ENCODE peak calls at places on chromosomes 16 and 17, in five cellular contexts. One of them, this sample, is unnamed.

GRCh38 chr17:56975656-56976055 is 2.3 kb upstream of the SCPEP1 start:
- DNase-seq in GM12892: no peak
- DNase-seq in HCT116: no peak
- DNase-seq in K562: no peak
- DNase-seq in prostate gland: no peak
- DNase-seq in this sample: no peak

GRCh38 chr16:61998460-61998859 is 37.8 kb downstream of the CDH8 start:
- DNase-seq in GM12892: no peak
- DNase-seq in HCT116: no peak
- DNase-seq in K562: no peak
- DNase-seq in prostate gland: no peak
- DNase-seq in this sample: no peak

GRCh38 chr17:49229805-49230600 is 584 bp downstream of the PHOSPHO1 start:
- DNase-seq in GM12892: no peak
- DNase-seq in HCT116: no peak
- DNase-seq in K562: no peak
- DNase-seq in prostate gland: no peak
- DNase-seq in this sample: no peak

GRCh38 chr17:74467221-74467951 is 952 bp downstream of the CD300A start:
- DNase-seq in GM12892: no peak
- DNase-seq in HCT116: no peak
- DNase-seq in K562: no peak
- DNase-seq in prostate gland: no peak
- DNase-seq in this sample: no peak

GRCh38 chr16:53864819-53865491 is 161.0 kb downstream of the FTO start:
- DNase-seq in GM12892: no peak
- DNase-seq in HCT116: peak; percentile 58
- DNase-seq in K562: no peak
- DNase-seq in prostate gland: no peak
- DNase-seq in this sample: no peak

GRCh38 chr16:85062303-85062702 is 34.7 kb downstream of the KIAA0513 start:
- DNase-seq in GM12892: no peak
- DNase-seq in HCT116: no peak
- DNase-seq in K562: no peak
- DNase-seq in prostate gland: no peak
- DNase-seq in this sample: no peak

GRCh38 chr16:25783226-25783625 is 91.5 kb downstream of the HS3ST4 start:
- DNase-seq in GM12892: no peak
- DNase-seq in HCT116: no peak
- DNase-seq in K562: no peak
- DNase-seq in prostate gland: no peak
- DNase-seq in this sample: no peak

GRCh38 chr16:48054881-48055601 is 100.8 kb downstream of the ABCC12 start:
- DNase-seq in GM12892: peak; percentile 21
- DNase-seq in HCT116: peak; percentile 35
- DNase-seq in K562: peak; percentile 43
- DNase-seq in prostate gland: peak; percentile 23
- DNase-seq in this sample: no peak

GRCh38 chr17:28897769-28898259 is 281 bp upstream of the FLOT2 start:
- DNase-seq in GM12892: no peak
- DNase-seq in HCT116: no peak
- DNase-seq in K562: no peak
- DNase-seq in prostate gland: no peak
- DNase-seq in this sample: no peak

GRCh38 chr17:28010406-28010805 is 32.1 kb upstream of the NLK start:
- DNase-seq in GM12892: no peak
- DNase-seq in HCT116: no peak
- DNase-seq in K562: no peak
- DNase-seq in prostate gland: no peak
- DNase-seq in this sample: no peak

GRCh38 chr16:88556294-88556988 is 13.8 kb upstream of the ZC3H18 start:
- DNase-seq in GM12892: no peak
- DNase-seq in HCT116: no peak
- DNase-seq in K562: no peak
- DNase-seq in prostate gland: no peak
- DNase-seq in this sample: no peak

GRCh38 chr17:65334391-65334790 is 197.2 kb downstream of the RGS9 start:
- DNase-seq in GM12892: no peak
- DNase-seq in HCT116: no peak
- DNase-seq in K562: no peak
- DNase-seq in prostate gland: no peak
- DNase-seq in this sample: no peak

GRCh38 chr17:4934173-4934979 is 2.3 kb downstream of the GP1BA start:
- DNase-seq in GM12892: no peak
- DNase-seq in HCT116: no peak
- DNase-seq in K562: peak; percentile 30
- DNase-seq in prostate gland: no peak
- DNase-seq in this sample: peak; percentile 48

GRCh38 chr16:13332713-13333255 is 431.4 kb downstream of the SHISA9 start:
- DNase-seq in GM12892: no peak
- DNase-seq in HCT116: no peak
- DNase-seq in K562: no peak
- DNase-seq in prostate gland: no peak
- DNase-seq in this sample: no peak

GRCh38 chr16:56851671-56852400 is 13.2 kb upstream of the SLC12A3 start:
- DNase-seq in GM12892: no peak
- DNase-seq in HCT116: no peak
- DNase-seq in K562: peak; percentile 28
- DNase-seq in prostate gland: no peak
- DNase-seq in this sample: no peak

GRCh38 chr16:59042296-59042695 is 308.2 kb upstream of the GOT2 start:
- DNase-seq in GM12892: no peak
- DNase-seq in HCT116: no peak
- DNase-seq in K562: no peak
- DNase-seq in prostate gland: no peak
- DNase-seq in this sample: no peak

GRCh38 chr17:34892864-34893263 is 68.4 kb downstream of the CCT6B start:
- DNase-seq in GM12892: no peak
- DNase-seq in HCT116: peak; percentile 3
- DNase-seq in K562: peak; percentile 67
- DNase-seq in prostate gland: no peak
- DNase-seq in this sample: no peak

GRCh38 chr17:69762766-69763165 is 312.3 kb upstream of the KCNJ16 start:
- DNase-seq in GM12892: no peak
- DNase-seq in HCT116: no peak
- DNase-seq in K562: no peak
- DNase-seq in prostate gland: no peak
- DNase-seq in this sample: no peak

GRCh38 chr16:59848314-59848713 is 1114.2 kb upstream of the GOT2 start:
- DNase-seq in GM12892: no peak
- DNase-seq in HCT116: no peak
- DNase-seq in K562: no peak
- DNase-seq in prostate gland: no peak
- DNase-seq in this sample: no peak

GRCh38 chr16:31707743-31708335 is 165.8 kb upstream of the ZNF267 start:
- DNase-seq in GM12892: no peak
- DNase-seq in HCT116: no peak
- DNase-seq in K562: no peak
- DNase-seq in prostate gland: no peak
- DNase-seq in this sample: no peak

GRCh38 chr16:11135167-11135973 is 120.6 kb downstream of the SOCS1 start:
- DNase-seq in GM12892: no peak
- DNase-seq in HCT116: no peak
- DNase-seq in K562: no peak
- DNase-seq in prostate gland: no peak
- DNase-seq in this sample: no peak

GRCh38 chr16:11400076-11400475 is 54.8 kb downstream of the RMI2 start:
- DNase-seq in GM12892: peak; percentile 10
- DNase-seq in HCT116: no peak
- DNase-seq in K562: no peak
- DNase-seq in prostate gland: no peak
- DNase-seq in this sample: no peak

DNA sequence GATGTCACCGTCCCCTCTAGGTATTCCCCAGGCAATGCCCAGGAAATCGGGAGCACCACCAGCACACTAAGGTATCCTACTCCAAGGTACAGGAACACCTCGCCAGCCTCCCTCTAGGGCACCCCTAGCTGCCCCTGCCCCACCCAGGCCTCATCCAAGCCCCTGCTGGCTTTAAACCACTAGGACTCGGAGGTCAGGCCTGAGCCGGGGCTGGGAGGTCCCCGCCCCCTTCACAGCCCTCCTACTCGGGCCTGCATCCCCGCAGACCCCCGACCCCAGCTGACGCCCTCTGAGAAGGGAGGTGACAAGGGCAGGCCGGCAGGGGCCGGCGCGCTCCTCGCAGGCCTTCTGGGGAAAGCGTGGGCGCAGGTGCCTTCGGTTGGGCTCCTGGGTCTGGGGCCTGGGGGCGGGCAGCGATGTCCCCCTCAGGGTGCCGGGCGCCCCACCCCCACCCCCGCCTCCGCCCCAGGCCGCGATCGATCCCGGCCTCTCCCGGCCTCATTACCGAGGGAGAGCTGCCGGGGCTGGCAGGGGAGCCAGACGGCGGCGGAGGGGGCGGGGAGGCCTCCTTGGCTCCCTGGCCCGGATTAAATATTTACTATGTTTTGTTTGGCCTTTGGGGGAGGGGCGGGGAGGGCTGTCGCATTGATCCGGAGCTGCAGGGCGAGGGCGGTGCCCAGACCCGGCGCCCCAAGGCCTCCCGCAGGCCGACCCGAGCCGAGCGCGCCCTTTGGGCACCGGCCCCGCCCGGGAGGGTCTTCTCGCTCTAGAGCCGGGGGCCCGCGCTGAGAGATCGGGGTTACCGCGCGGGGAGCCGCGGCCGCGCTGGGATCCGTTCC is 27.3 kb downstream of the RTN4RL1 start:
- DNase-seq in GM12892: no peak
- DNase-seq in HCT116: no peak
- DNase-seq in K562: no peak
- DNase-seq in prostate gland: peak; percentile 77
- DNase-seq in this sample: peak; percentile 78
- TF ChIP-seq POLR2A in GM12892: no peak
- TF ChIP-seq POLR2A in HCT116: no peak
- TF ChIP-seq POLR2A in K562: no peak
- TF ChIP-seq POLR2A in prostate gland: no peak
- TF ChIP-seq POLR2A in this sample: no peak

GRCh38 chr17:76473541-76473985 is 6.2 kb downstream of the AANAT start:
- DNase-seq in GM12892: no peak
- DNase-seq in HCT116: no peak
- DNase-seq in K562: peak; percentile 67
- DNase-seq in prostate gland: no peak
- DNase-seq in this sample: no peak
- TF ChIP-seq POLR2AphosphoS5 in GM12892: no peak
- TF ChIP-seq POLR2AphosphoS5 in HCT116: no peak
- TF ChIP-seq POLR2AphosphoS5 in K562: no peak
- TF ChIP-seq POLR2AphosphoS5 in prostate gland: no peak
- TF ChIP-seq POLR2AphosphoS5 in this sample: no peak

DNA sequence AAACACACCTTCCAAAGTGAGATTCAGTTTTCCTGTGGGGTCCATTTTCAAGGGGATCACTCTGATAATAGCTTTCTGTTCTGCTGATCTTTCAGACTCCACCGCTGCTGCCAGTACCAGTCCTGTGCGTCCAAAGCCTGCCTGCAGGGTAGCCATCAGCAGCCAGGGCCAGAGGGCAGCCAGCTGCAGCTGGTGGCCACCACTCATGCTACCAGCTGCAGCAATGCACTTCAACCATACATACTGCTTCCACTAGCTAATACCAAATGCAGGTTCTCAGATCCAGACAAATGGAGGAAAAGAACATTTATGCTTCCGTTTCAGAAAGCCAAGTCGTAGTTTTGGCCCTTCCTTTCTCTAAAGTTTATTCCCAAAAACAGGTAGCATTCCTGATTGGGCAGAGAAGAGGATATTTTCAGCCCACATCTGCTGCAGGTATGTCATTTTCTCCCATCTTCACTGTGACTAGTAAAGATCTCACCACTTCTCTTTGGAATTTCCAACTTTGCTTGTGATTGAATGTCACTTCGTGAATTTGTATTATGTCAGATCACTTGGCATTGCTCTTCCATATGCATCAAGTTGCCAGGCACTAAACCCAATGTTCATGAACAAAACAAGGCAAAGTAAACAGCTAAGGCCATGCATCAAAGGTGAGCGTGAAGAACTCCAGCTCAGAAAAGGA is 1.8 kb downstream of the RNF43 start:
- DNase-seq in GM12892: no peak
- DNase-seq in HCT116: no peak
- DNase-seq in K562: no peak
- DNase-seq in prostate gland: peak; percentile 46
- DNase-seq in this sample: no peak
- TF ChIP-seq POLR2A in GM12892: no peak
- TF ChIP-seq POLR2A in HCT116: no peak
- TF ChIP-seq POLR2A in K562: no peak
- TF ChIP-seq POLR2A in prostate gland: no peak
- TF ChIP-seq POLR2A in this sample: no peak

DNA sequence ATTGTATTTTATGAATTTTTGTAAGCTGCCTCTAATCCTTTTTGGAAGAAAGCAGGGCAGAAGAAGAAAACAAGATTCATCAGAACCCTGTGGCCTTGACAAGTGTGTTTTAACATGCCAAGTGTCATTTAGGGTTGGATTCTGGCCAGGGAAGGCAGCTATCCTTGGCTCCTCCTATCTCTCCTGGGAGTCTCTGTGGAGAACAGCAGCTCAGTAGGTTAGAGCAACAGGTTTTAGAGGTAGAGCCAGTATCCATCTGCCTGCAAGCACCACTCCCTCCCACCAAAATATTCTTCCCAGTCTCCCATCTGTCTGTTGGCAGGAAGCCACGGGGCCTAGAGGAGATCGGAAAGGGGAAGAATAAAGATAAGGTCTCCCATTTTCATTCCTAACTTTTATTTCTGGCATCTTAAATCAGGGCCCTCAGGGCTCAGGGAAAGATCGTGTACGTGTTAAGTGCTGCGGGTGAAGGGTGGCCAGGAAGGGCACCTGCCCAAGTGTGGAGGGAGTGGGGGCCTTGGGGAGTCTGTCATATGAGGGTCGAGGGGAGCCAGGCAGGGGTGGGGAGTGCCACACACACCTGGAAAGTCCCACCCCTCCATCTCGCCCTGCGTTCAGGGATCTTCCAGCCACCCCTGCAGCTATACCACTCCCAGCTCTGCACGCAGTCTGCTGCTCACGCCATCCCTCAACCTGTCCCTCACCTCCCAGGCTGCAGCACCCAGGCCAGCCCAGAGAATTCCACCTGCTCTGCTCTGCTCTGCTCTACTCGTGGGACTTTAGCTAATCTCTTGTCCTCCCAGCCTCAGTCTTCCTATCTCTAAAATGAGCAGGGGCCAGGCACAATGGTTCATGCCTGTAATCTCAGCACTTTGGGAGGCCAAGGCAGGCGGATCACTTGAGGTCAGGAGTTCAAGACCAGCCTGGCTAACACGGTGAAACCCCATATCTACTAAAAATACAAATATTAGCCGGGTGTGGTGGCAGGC is 17.1 kb upstream of the CPSF4L start:
- DNase-seq in GM12892: no peak
- DNase-seq in HCT116: no peak
- DNase-seq in K562: no peak
- DNase-seq in prostate gland: peak; percentile 87
- DNase-seq in this sample: no peak
- TF ChIP-seq POLR2AphosphoS5 in GM12892: no peak
- TF ChIP-seq POLR2AphosphoS5 in HCT116: no peak
- TF ChIP-seq POLR2AphosphoS5 in K562: no peak
- TF ChIP-seq POLR2AphosphoS5 in prostate gland: peak; percentile 73
- TF ChIP-seq POLR2AphosphoS5 in this sample: no peak

This sample was measured in breast epithelium.